ENCODE peak calls at places on chromosomes 13 and 19, in eight cellular contexts. R, G, A, B, J, T, I and D are unnamed samples.

GRCh38 chr19:49684251-49684982 is 5.0 kb upstream of the ADM5 start:
- DNase-seq in B (no peak), A (no peak), I (no peak), R (no peak), G (peak; percentile 42), T (no peak), J (no peak), D (peak; percentile 92)

GRCh38 chr13:31046711-31047279 is 114.3 kb downstream of the TEX26 start:
- DNase-seq in T (no peak), J (no peak), G (peak; percentile 10), B (peak; percentile 24), A (no peak), I (peak; percentile 47), R (no peak), D (no peak)

GRCh38 chr19:14890616-14891379 is 4.9 kb upstream of the OR7A17 start:
- DNase-seq in T (no peak), G (no peak), B (no peak), R (no peak), A (no peak), I (no peak), J (no peak), D (no peak)

GRCh38 chr19:29861575-29861974 is 49.8 kb downstream of the CCNE1 start:
- DNase-seq in A (no peak), I (no peak), G (no peak), B (no peak), R (no peak), T (no peak), J (no peak), D (no peak)

GRCh38 chr19:38229585-38230073 is 5.6 kb upstream of the DPF1 start:
- DNase-seq in T (peak; percentile 61), G (peak; percentile 93), B (peak; percentile 56), A (no peak), J (peak; percentile 57), I (peak; percentile 50), R (no peak), D (peak; percentile 98)

GRCh38 chr13:40550130-40550529 is 116.3 kb downstream of the FOXO1 start:
- DNase-seq in R (no peak), A (no peak), J (no peak), I (peak; percentile 75), B (no peak), T (no peak), G (no peak), D (peak; percentile 47)

GRCh38 chr19:32876919-32877285 is 7.3 kb upstream of the SLC7A9 start:
- DNase-seq in R (no peak), I (no peak), J (no peak), B (no peak), T (no peak), G (no peak), A (no peak), D (peak; percentile 93)

GRCh38 chr19:8475005-8475404 is 27.4 kb downstream of the PRAM1 start:
- DNase-seq in T (no peak), J (no peak), I (no peak), G (no peak), R (no peak), A (no peak), B (no peak), D (no peak)

GRCh38 chr19:16031872-16032200 is 44.5 kb upstream of the TPM4 start:
- DNase-seq in G (no peak), T (no peak), A (peak; percentile 66), I (no peak), B (no peak), R (no peak), J (no peak), D (peak; percentile 53)

GRCh38 chr19:30718728-30719127 is 346.5 kb downstream of the ZNF536 start:
- DNase-seq in T (no peak), I (peak; percentile 9), B (no peak), G (no peak), J (no peak), A (no peak), R (no peak), D (no peak)

GRCh38 chr13:99312493-99312883 is 5.3 kb upstream of the GPR183 start:
- DNase-seq in I (no peak), B (peak; percentile 45), G (no peak), A (no peak), J (no peak), R (no peak), T (no peak), D (peak; percentile 70)

GRCh38 chr13:27928353-27928804 is 8.6 kb downstream of the PDX1 start:
- DNase-seq in B (no peak), J (no peak), A (no peak), R (no peak), T (no peak), I (no peak), G (no peak), D (peak; percentile 84)

GRCh38 chr13:41614671-41615519 is 157.5 kb downstream of the RGCC start:
- DNase-seq in G (no peak), J (no peak), T (no peak), R (no peak), A (peak; percentile 38), B (no peak), I (no peak), D (peak; percentile 42)

GRCh38 chr13:32267836-32268439 is 47.2 kb downstream of the ZAR1L start:
- DNase-seq in R (no peak), A (no peak), G (peak; percentile 27), J (no peak), B (no peak), I (peak; percentile 48), T (peak; percentile 67), D (no peak)

GRCh38 chr13:23851106-23851505 is 38.1 kb downstream of the MIPEP start:
- DNase-seq in B (no peak), R (no peak), J (no peak), A (no peak), I (peak; percentile 73), G (no peak), T (no peak), D (no peak)

GRCh38 chr19:58325623-58326022 is 1.2 kb upstream of the ZSCAN22 start:
- DNase-seq in G (no peak), A (no peak), B (no peak), J (no peak), I (peak; percentile 76), R (no peak), T (no peak), D (no peak)

GRCh38 chr19:55305491-55305890 is 19.6 kb downstream of the TMEM150B start:
- DNase-seq in J (no peak), B (no peak), A (no peak), R (no peak), T (peak; percentile 63), G (peak; percentile 76), I (no peak), D (peak; percentile 91)

GRCh38 chr13:75415720-75416119 is 66.2 kb downstream of the TBC1D4 start:
- DNase-seq in T (no peak), A (no peak), B (no peak), G (no peak), J (no peak), R (no peak), I (peak; percentile 29), D (peak; percentile 72)

GRCh38 chr13:96214804-96215445 is 125.0 kb downstream of the HS6ST3 start:
- DNase-seq in J (no peak), G (no peak), I (no peak), B (no peak), A (no peak), R (no peak), T (no peak), D (no peak)

GRCh38 chr19:35337081-35337983 is 8.3 kb downstream of the CD22 start:
- DNase-seq in A (peak; percentile 24), I (no peak), T (no peak), J (no peak), R (no peak), G (no peak), B (no peak), D (peak; percentile 41)

GRCh38 chr19:35340431-35340830 is 7.3 kb upstream of the FFAR1 start:
- DNase-seq in B (no peak), J (no peak), G (no peak), R (no peak), T (no peak), A (peak; percentile 65), I (no peak), D (no peak)

GRCh38 chr19:35336166-35336955 is 7.4 kb downstream of the CD22 start:
- DNase-seq in I (no peak), G (no peak), A (peak; percentile 34), B (no peak), J (no peak), T (no peak), R (no peak), D (peak; percentile 61)

GRCh38 chr19:35341006-35341405 is 6.7 kb upstream of the FFAR1 start:
- DNase-seq in R (no peak), G (no peak), A (peak; percentile 60), T (no peak), J (no peak), B (no peak), I (no peak), D (no peak)

DNA sequence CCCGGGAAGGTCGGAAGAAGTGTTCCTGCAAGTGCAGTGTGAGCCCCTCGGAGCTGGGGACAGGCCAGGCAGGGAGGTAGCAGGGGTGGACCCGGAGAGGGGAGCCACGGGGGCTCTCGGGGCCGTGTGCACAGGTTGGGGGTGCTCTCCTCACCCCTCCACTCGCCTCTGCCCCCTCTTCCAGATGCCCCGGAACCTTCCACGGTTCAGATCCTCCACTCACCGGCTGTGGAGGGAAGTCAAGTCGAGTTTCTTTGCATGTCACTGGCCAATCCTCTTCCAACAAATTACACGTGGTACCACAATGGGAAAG is 9.0 kb downstream of the CD22 start:
- DNase-seq in J (no peak), I (no peak), G (no peak), B (no peak), R (no peak), A (peak; percentile 58), T (no peak), D (no peak)
- H3K4me1 ChIP-seq in J (no peaks in the 10 kb centered on the region), I (no peaks in the 10 kb centered on the region), G (no peaks in the 10 kb centered on the region), B (no peaks in the 10 kb centered on the region), R (no peaks in the 10 kb centered on the region), A (no peaks in the 10 kb centered on the region), T (peaks cover under 1% of the 10 kb centered on the region), D (no peaks in the 10 kb centered on the region)

DNA sequence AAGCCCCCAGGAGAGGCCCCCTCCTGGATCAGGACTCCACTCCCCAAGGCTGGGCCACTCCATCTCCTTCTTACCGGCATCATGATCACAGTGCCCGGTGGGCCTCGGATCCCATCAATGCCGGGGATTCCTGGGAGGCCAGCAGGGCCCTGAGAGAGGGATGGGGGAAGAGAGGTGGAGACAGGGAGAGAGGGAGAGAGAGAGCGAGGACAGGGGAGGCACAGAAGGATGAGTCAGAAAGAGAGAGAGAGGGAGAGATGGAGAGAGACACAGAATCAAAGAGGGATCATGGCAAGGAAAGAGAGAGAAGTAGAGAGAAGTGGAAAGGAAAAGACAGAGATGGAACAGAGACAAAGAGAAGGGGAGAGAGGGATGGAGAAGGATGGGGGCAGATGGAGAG is 13.8 kb downstream of the COL5A3 start:
- DNase-seq in R (no peak), T (no peak), B (no peak), G (no peak), A (no peak), I (no peak), J (no peak), D (peak; percentile 87)
- H3K4me1 ChIP-seq in R (no peaks in the 10 kb centered on the region), T (no peaks in the 10 kb centered on the region), B (peaks cover 10% of the 10 kb centered on the region), G (no peaks in the 10 kb centered on the region), A (no peaks in the 10 kb centered on the region), I (peaks cover 4% of the 10 kb centered on the region), J (no peaks in the 10 kb centered on the region), D (peaks cover 10% of the 10 kb centered on the region)

GRCh38 chr19:43466793-43467192 is 1.4 kb upstream of the LYPD3 start:
- DNase-seq in B (no peak), G (no peak), T (no peak), R (no peak), A (no peak), I (no peak), J (no peak), D (no peak)
- H3K4me1 ChIP-seq in B (peaks cover 22% of the 10 kb centered on the region), G (no peaks in the 10 kb centered on the region), T (peaks cover 54% of the 10 kb centered on the region), R (peaks cover 7% of the 10 kb centered on the region), A (no peaks in the 10 kb centered on the region), I (peaks cover 29% of the 10 kb centered on the region), J (peaks cover 2% of the 10 kb centered on the region), D (peaks cover 15% of the 10 kb centered on the region)

GRCh38 chr19:41533691-41534090 is 42.3 kb upstream of the CEACAM21 start:
- DNase-seq in A (no peak), I (no peak), J (no peak), T (no peak), R (no peak), B (no peak), G (no peak), D (peak; percentile 30)
- H3K4me1 ChIP-seq in A (no peaks in the 10 kb centered on the region), I (no peaks in the 10 kb centered on the region), J (no peaks in the 10 kb centered on the region), T (peaks cover 51% of the 10 kb centered on the region), R (peaks cover 4% of the 10 kb centered on the region), B (peaks cover 36% of the 10 kb centered on the region), G (no peaks in the 10 kb centered on the region), D (peaks cover 4% of the 10 kb centered on the region)